ENCODE peak calls at places on chromosome 15, in eight cellular contexts. X, N, K, E, V, Y, Q and S are unnamed samples. For H3K36me3, the result is how much of the 10 kb centered on the place peaks cover.

GRCh38 chr15:91209318-91209717 is 109.3 kb downstream of the SV2B start:
- DNase-seq in X (no peak), N (no peak), K (no peak), E (no peak), V (no peak), Y (no peak), Q (no peak), S (no peak)

GRCh38 chr15:92624401-92624991 is 31.1 kb downstream of the FAM174B start:
- DNase-seq in X (peak), N (peak), K (no peak), E (no peak), V (peak), Y (no peak), Q (no peak), S (no peak)

GRCh38 chr15:82538961-82539689 is 1.1 kb downstream of the RPS17 start:
- DNase-seq in X (no peak), N (no peak), K (no peak), E (no peak), V (no peak), Y (no peak), Q (no peak), S (no peak)

GRCh38 chr15:39194431-39194830 is 386.4 kb upstream of the THBS1 start:
- DNase-seq in X (no peak), N (no peak), K (no peak), E (no peak), V (no peak), Y (no peak), Q (no peak), S (no peak)

GRCh38 chr15:79632457-79632856 is 200.3 kb downstream of the MINAR1 start:
- DNase-seq in X (no peak), N (no peak), K (no peak), E (no peak), V (no peak), Y (no peak), Q (no peak), S (no peak)

GRCh38 chr15:68304611-68305337 is 27.2 kb downstream of the FEM1B start:
- DNase-seq in X (no peak), N (peak), K (no peak), E (no peak), V (no peak), Y (no peak), Q (no peak), S (no peak)

GRCh38 chr15:49855917-49856637 is 235.2 kb downstream of the DTWD1 start:
- DNase-seq in X (no peak), N (peak), K (no peak), E (no peak), V (no peak), Y (no peak), Q (no peak), S (no peak)

GRCh38 chr15:59330649-59331048 is 42.0 kb downstream of the MYO1E start:
- DNase-seq in X (no peak), N (no peak), K (no peak), E (no peak), V (no peak), Y (no peak), Q (no peak), S (no peak)

GRCh38 chr15:88627463-88627862 is 6.3 kb downstream of the AEN start:
- DNase-seq in X (no peak), N (no peak), K (no peak), E (peak), V (no peak), Y (peak), Q (no peak), S (peak)

GRCh38 chr15:83786336-83786735 is 132.4 kb downstream of the ADAMTSL3 start:
- DNase-seq in X (no peak), N (no peak), K (no peak), E (no peak), V (no peak), Y (no peak), Q (no peak), S (no peak)

GRCh38 chr15:73338058-73338457 is 30.7 kb downstream of the HCN4 start:
- DNase-seq in X (no peak), N (no peak), K (no peak), E (no peak), V (no peak), Y (no peak), Q (peak), S (no peak)

GRCh38 chr15:67501177-67501835 is 19.6 kb upstream of the C15orf61 start:
- DNase-seq in X (no peak), N (no peak), K (no peak), E (peak), V (no peak), Y (no peak), Q (no peak), S (no peak)

GRCh38 chr15:101042320-101042719 is 123.2 kb downstream of the LRRK1 start:
- DNase-seq in X (no peak), N (peak), K (no peak), E (no peak), V (no peak), Y (no peak), Q (peak), S (no peak)

GRCh38 chr15:23687143-23687470 is at the start of gene NDN:
- DNase-seq in X (no peak), N (peak), K (peak), E (peak), V (peak), Y (no peak), Q (peak), S (no peak)

GRCh38 chr15:68218847-68219798 is 10.4 kb downstream of the CLN6 start:
- DNase-seq in X (no peak), N (no peak), K (no peak), E (no peak), V (no peak), Y (no peak), Q (no peak), S (no peak)

GRCh38 chr15:40333922-40334492 is 6.7 kb downstream of the CCDC9B start:
- DNase-seq in X (no peak), N (no peak), K (no peak), E (no peak), V (peak), Y (no peak), Q (peak), S (no peak)

GRCh38 chr15:41772720-41773331 is 1.5 kb upstream of the MAPKBP1 start:
- DNase-seq in X (no peak), N (peak), K (no peak), E (peak), V (no peak), Y (peak), Q (no peak), S (peak)

GRCh38 chr15:69046781-69047180 is 32.3 kb downstream of the NOX5 start:
- DNase-seq in X (no peak), N (no peak), K (no peak), E (no peak), V (no peak), Y (no peak), Q (no peak), S (no peak)

GRCh38 chr15:96362759-96363678 is 32.5 kb downstream of the NR2F2 start:
- DNase-seq in X (no peak), N (no peak), K (no peak), E (no peak), V (no peak), Y (no peak), Q (no peak), S (no peak)

GRCh38 chr15:41971893-41972340 is 440 bp downstream of the EHD4 start:
- DNase-seq in X (no peak), N (peak), K (peak), E (no peak), V (peak), Y (no peak), Q (no peak), S (peak)

GRCh38 chr15:64775551-64776401 is at the start of gene RBPMS2:
- DNase-seq in X (no peak), N (peak), K (no peak), E (no peak), V (peak), Y (no peak), Q (no peak), S (no peak)

GRCh38 chr15:51386960-51387698 is 45.7 kb downstream of the GLDN start:
- DNase-seq in X (no peak), N (no peak), K (no peak), E (no peak), V (no peak), Y (no peak), Q (no peak), S (no peak)

GRCh38 chr15:96337354-96337990 is 7.0 kb downstream of the NR2F2 start:
- DNase-seq in X (no peak), N (no peak), K (no peak), E (no peak), V (no peak), Y (no peak), Q (no peak), S (no peak)

GRCh38 chr15:82532383-82532990 is 7.8 kb downstream of the RPS17 start:
- DNase-seq in X (no peak), N (no peak), K (no peak), E (no peak), V (no peak), Y (no peak), Q (no peak), S (no peak)

GRCh38 chr15:26614734-26615133 is 158.1 kb downstream of the GABRB3 start:
- DNase-seq in X (no peak), N (no peak), K (no peak), E (no peak), V (no peak), Y (no peak), Q (no peak), S (no peak)

GRCh38 chr15:26620528-26620927 is 152.3 kb downstream of the GABRB3 start:
- DNase-seq in X (no peak), N (no peak), K (no peak), E (no peak), V (no peak), Y (no peak), Q (no peak), S (no peak)

GRCh38 chr15:26615188-26615926 is 157.5 kb downstream of the GABRB3 start:
- DNase-seq in X (no peak), N (no peak), K (no peak), E (no peak), V (no peak), Y (no peak), Q (no peak), S (no peak)

GRCh38 chr15:26615927-26616302 is 157.0 kb downstream of the GABRB3 start:
- DNase-seq in X (no peak), N (no peak), K (no peak), E (no peak), V (no peak), Y (no peak), Q (no peak), S (no peak)
- H3K36me3 ChIP-seq in X (under half), N (under half), K (under half), E (under half), V (under half), Y (under half), Q (under half), S (under half)

GRCh38 chr15:81289910-81290309 is 34.0 kb downstream of the STARD5 start:
- DNase-seq in X (no peak), N (no peak), K (no peak), E (no peak), V (no peak), Y (no peak), Q (no peak), S (no peak)

GRCh38 chr15:81291916-81292424 is 32.0 kb downstream of the STARD5 start:
- DNase-seq in X (no peak), N (no peak), K (no peak), E (no peak), V (no peak), Y (no peak), Q (no peak), S (no peak)

GRCh38 chr15:81294501-81294850 is 29.5 kb downstream of the STARD5 start:
- DNase-seq in X (no peak), N (no peak), K (no peak), E (no peak), V (no peak), Y (no peak), Q (no peak), S (no peak)

GRCh38 chr15:81293728-81294500 is 30.0 kb downstream of the STARD5 start:
- DNase-seq in X (no peak), N (no peak), K (no peak), E (peak), V (no peak), Y (peak), Q (no peak), S (peak)

GRCh38 chr15:81292516-81293001 is 31.4 kb downstream of the STARD5 start:
- DNase-seq in X (no peak), N (no peak), K (no peak), E (no peak), V (no peak), Y (no peak), Q (no peak), S (no peak)
- H3K4me3 ChIP-seq in X (no peak), N (no peak), K (no peak), E (no peak), V (no peak), Y (peak), Q (no peak), S (peak)

DNA sequence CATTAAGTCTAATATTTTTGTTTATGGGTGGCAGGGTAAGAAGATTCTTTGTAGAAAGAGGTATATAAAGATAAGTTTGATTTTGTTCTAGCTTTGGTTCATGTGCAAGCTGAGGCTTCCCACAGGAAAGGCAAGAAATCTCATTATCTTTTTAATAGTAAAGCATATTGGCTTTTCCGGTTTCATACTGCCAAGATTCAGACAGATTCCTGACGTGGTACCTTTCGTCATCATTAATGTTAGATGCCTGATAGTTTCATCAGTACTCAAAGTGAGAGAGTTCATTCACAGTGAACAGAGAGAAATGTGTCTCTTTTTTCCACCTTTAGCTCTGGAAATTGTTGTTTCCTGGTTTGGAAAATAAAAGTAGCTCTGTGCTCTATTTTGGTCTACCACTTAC is 16.5 kb downstream of the TPM1 start:
- DNase-seq in X (no peak), N (no peak), K (no peak), E (no peak), V (no peak), Y (no peak), Q (no peak), S (no peak)
- H3K36me3 ChIP-seq in X (under half), N (under half), K (half or more), E (under half), V (half or more), Y (under half), Q (under half), S (under half)

GRCh38 chr15:70196314-70197291 is 98.9 kb upstream of the TLE3 start:
- DNase-seq in X (peak), N (no peak), K (peak), E (no peak), V (no peak), Y (no peak), Q (no peak), S (no peak)
- H3K4me3 ChIP-seq in X (peak), N (no peak), K (no peak), E (no peak), V (no peak), Y (no peak), Q (no peak), S (no peak)

DNA sequence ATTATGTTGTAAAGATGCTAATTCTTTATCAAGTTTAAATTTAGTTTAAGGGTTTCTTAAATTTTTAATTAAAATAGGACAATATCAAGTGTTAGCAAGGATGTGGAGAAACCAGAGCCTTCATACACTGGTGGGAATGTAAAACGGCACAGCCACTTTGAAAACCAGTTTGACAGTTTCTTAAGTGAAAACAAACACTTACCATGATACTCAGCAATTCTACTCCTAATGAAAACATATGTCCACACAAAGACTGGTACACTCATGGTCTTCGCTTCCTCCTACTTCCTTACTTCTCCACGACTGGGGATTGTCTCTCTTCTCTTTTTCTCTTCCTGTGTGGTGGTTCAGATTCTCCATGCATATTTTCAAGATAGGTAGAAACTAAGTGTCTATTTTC is 9.2 kb downstream of the SKIC8 start:
- DNase-seq in X (no peak), N (no peak), K (no peak), E (no peak), V (no peak), Y (no peak), Q (no peak), S (no peak)
- H3K36me3 ChIP-seq in X (under half), N (under half), K (half or more), E (under half), V (half or more), Y (under half), Q (under half), S (under half)

GRCh38 chr15:57288926-57289650 is 87.2 kb upstream of the CGNL1 start:
- DNase-seq in X (no peak), N (no peak), K (no peak), E (no peak), V (no peak), Y (no peak), Q (no peak), S (no peak)

GRCh38 chr15:57285386-57285785 is 90.9 kb upstream of the CGNL1 start:
- DNase-seq in X (no peak), N (no peak), K (no peak), E (no peak), V (no peak), Y (no peak), Q (no peak), S (no peak)

GRCh38 chr15:57286446-57287127 is 89.7 kb upstream of the CGNL1 start:
- DNase-seq in X (no peak), N (no peak), K (no peak), E (no peak), V (no peak), Y (no peak), Q (no peak), S (no peak)

GRCh38 chr15:57290826-57291225 is 85.5 kb upstream of the CGNL1 start:
- DNase-seq in X (no peak), N (no peak), K (no peak), E (no peak), V (no peak), Y (no peak), Q (no peak), S (no peak)

GRCh38 chr15:57290192-57290591 is 86.1 kb upstream of the CGNL1 start:
- DNase-seq in X (no peak), N (no peak), K (no peak), E (no peak), V (no peak), Y (no peak), Q (no peak), S (no peak)
- H3K4me3 ChIP-seq in X (no peak), N (no peak), K (no peak), E (no peak), V (no peak), Y (no peak), Q (no peak), S (no peak)

DNA sequence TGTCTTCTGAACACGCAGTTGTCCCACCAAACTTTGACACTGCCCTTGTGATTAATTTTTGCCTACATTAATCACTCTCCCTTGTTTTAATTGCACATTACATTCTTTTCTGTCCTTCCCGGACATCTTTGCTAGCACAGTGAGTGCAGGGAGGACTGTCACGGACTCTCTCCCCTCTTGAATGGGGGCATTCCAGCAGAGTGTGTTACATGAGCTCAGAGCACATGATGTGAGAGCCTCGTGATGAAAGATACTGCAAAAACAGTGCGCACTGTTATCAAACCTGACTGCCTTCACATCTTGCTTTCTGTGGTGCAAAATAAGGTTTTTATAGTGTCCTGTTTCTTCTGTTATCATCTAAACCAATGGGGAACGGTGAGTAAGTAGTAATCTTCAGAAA is 167.6 kb downstream of the PGPEP1L start:
- DNase-seq in X (no peak), N (no peak), K (no peak), E (no peak), V (no peak), Y (no peak), Q (no peak), S (no peak)
- H3K36me3 ChIP-seq in X (under half), N (under half), K (under half), E (under half), V (under half), Y (under half), Q (under half), S (under half)

GRCh38 chr15:62883938-62884479 is 158.5 kb upstream of the TPM1 start:
- DNase-seq in X (no peak), N (peak), K (no peak), E (no peak), V (no peak), Y (no peak), Q (no peak), S (no peak)
- H3K4me3 ChIP-seq in X (no peak), N (no peak), K (no peak), E (no peak), V (no peak), Y (no peak), Q (no peak), S (no peak)